ENCODE peak calls at places on chromosomes 16 and 17, in nine cellular contexts. One of them, this sample, is unnamed.

GRCh38 chr16:3690991-3691720 is 26.2 kb downstream of the TRAP1 start:
- DNase-seq in heart right ventricle: no peak
- DNase-seq in HTR-8/SVneo: no peak
- DNase-seq in activated CD4-positive, CD25-positive, alpha-beta regulatory T cell: no peak
- DNase-seq in aorta: no peak
- DNase-seq in right atrium auricular region: no peak
- DNase-seq in germinal center: no peak
- DNase-seq in MV-4-11: peak; percentile 86
- DNase-seq in PC-9: no peak
- DNase-seq in this sample: no peak

GRCh38 chr16:72111653-72112451 is 18.2 kb downstream of the DHX38 start:
- DNase-seq in heart right ventricle: no peak
- DNase-seq in HTR-8/SVneo: no peak
- DNase-seq in activated CD4-positive, CD25-positive, alpha-beta regulatory T cell: no peak
- DNase-seq in aorta: no peak
- DNase-seq in right atrium auricular region: no peak
- DNase-seq in germinal center: no peak
- DNase-seq in MV-4-11: no peak
- DNase-seq in PC-9: no peak
- DNase-seq in this sample: no peak

GRCh38 chr16:30526137-30526822 is at the start of gene ZNF768:
- DNase-seq in heart right ventricle: no peak
- DNase-seq in HTR-8/SVneo: peak; percentile 40
- DNase-seq in activated CD4-positive, CD25-positive, alpha-beta regulatory T cell: no peak
- DNase-seq in aorta: peak; percentile 64
- DNase-seq in right atrium auricular region: no peak
- DNase-seq in germinal center: peak; percentile 57
- DNase-seq in MV-4-11: no peak
- DNase-seq in PC-9: peak; percentile 46
- DNase-seq in this sample: peak; percentile 67

GRCh38 chr17:66531826-66532439 is 229.5 kb downstream of the PRKCA start:
- DNase-seq in heart right ventricle: no peak
- DNase-seq in HTR-8/SVneo: no peak
- DNase-seq in activated CD4-positive, CD25-positive, alpha-beta regulatory T cell: no peak
- DNase-seq in aorta: no peak
- DNase-seq in right atrium auricular region: no peak
- DNase-seq in germinal center: no peak
- DNase-seq in MV-4-11: no peak
- DNase-seq in PC-9: no peak
- DNase-seq in this sample: no peak

GRCh38 chr17:69331746-69332145 is 4.8 kb upstream of the ABCA5 start:
- DNase-seq in heart right ventricle: no peak
- DNase-seq in HTR-8/SVneo: no peak
- DNase-seq in activated CD4-positive, CD25-positive, alpha-beta regulatory T cell: no peak
- DNase-seq in aorta: no peak
- DNase-seq in right atrium auricular region: no peak
- DNase-seq in germinal center: no peak
- DNase-seq in MV-4-11: no peak
- DNase-seq in PC-9: no peak
- DNase-seq in this sample: no peak

GRCh38 chr17:44253021-44253420 is 14.9 kb downstream of the SLC4A1 start:
- DNase-seq in heart right ventricle: no peak
- DNase-seq in HTR-8/SVneo: no peak
- DNase-seq in activated CD4-positive, CD25-positive, alpha-beta regulatory T cell: no peak
- DNase-seq in aorta: no peak
- DNase-seq in right atrium auricular region: no peak
- DNase-seq in germinal center: no peak
- DNase-seq in MV-4-11: no peak
- DNase-seq in PC-9: no peak
- DNase-seq in this sample: no peak

GRCh38 chr16:54932737-54933254 is 2.1 kb downstream of the IRX5 start:
- DNase-seq in heart right ventricle: no peak
- DNase-seq in HTR-8/SVneo: no peak
- DNase-seq in activated CD4-positive, CD25-positive, alpha-beta regulatory T cell: no peak
- DNase-seq in aorta: no peak
- DNase-seq in right atrium auricular region: no peak
- DNase-seq in germinal center: no peak
- DNase-seq in MV-4-11: no peak
- DNase-seq in PC-9: no peak
- DNase-seq in this sample: no peak

GRCh38 chr17:57236686-57237299 is 19.5 kb upstream of the MSI2 start:
- DNase-seq in heart right ventricle: no peak
- DNase-seq in HTR-8/SVneo: no peak
- DNase-seq in activated CD4-positive, CD25-positive, alpha-beta regulatory T cell: no peak
- DNase-seq in aorta: no peak
- DNase-seq in right atrium auricular region: no peak
- DNase-seq in germinal center: no peak
- DNase-seq in MV-4-11: no peak
- DNase-seq in PC-9: no peak
- DNase-seq in this sample: no peak